ENCODE peak calls at places on chromosomes 4 and X, in six cellular contexts. One of them, this sample, is unnamed.
A peak's percentile ranks its signal among the peaks of the same experiment; 100 is the strongest.

GRCh38 chr4:11597506-11597905 is 168.8 kb upstream of the HS3ST1 start:
- DNase-seq in IMR-90: no peak
- DNase-seq in PC-3: peak; percentile 78
- DNase-seq in AG04450: no peak
- DNase-seq in right lobe of liver: no peak
- DNase-seq in HepG2: no peak
- DNase-seq in this sample: no peak

GRCh38 chr4:126960760-126961159 is 672.0 kb upstream of the INTU start:
- DNase-seq in IMR-90: no peak
- DNase-seq in PC-3: no peak
- DNase-seq in AG04450: no peak
- DNase-seq in right lobe of liver: no peak
- DNase-seq in HepG2: no peak
- DNase-seq in this sample: no peak

GRCh38 chr4:123446791-123447474 is 50.3 kb downstream of the SPRY1 start:
- DNase-seq in IMR-90: no peak
- DNase-seq in PC-3: no peak
- DNase-seq in AG04450: no peak
- DNase-seq in right lobe of liver: no peak
- DNase-seq in HepG2: peak; percentile 71
- DNase-seq in this sample: no peak

GRCh38 chr4:78131403-78131802 is 74.3 kb downstream of the FRAS1 start:
- DNase-seq in IMR-90: no peak
- DNase-seq in PC-3: no peak
- DNase-seq in AG04450: no peak
- DNase-seq in right lobe of liver: no peak
- DNase-seq in HepG2: no peak
- DNase-seq in this sample: no peak

GRCh38 chr4:156560701-156561100 is 410.9 kb downstream of the PDGFC start:
- DNase-seq in IMR-90: peak; percentile 52
- DNase-seq in PC-3: no peak
- DNase-seq in AG04450: no peak
- DNase-seq in right lobe of liver: no peak
- DNase-seq in HepG2: no peak
- DNase-seq in this sample: no peak

GRCh38 chrX:13101439-13102139 is 57.2 kb upstream of the FAM9C start:
- DNase-seq in IMR-90: peak; percentile 86
- DNase-seq in PC-3: peak; percentile 91
- DNase-seq in AG04450: no peak
- DNase-seq in right lobe of liver: peak; percentile 61
- DNase-seq in HepG2: no peak
- DNase-seq in this sample: peak; percentile 77

GRCh38 chr4:23855912-23856605 is 33.8 kb downstream of the PPARGC1A start:
- DNase-seq in IMR-90: peak; percentile 68
- DNase-seq in PC-3: no peak
- DNase-seq in AG04450: no peak
- DNase-seq in right lobe of liver: no peak
- DNase-seq in HepG2: peak; percentile 72
- DNase-seq in this sample: peak; percentile 36

GRCh38 chr4:149409186-149410056 is 406.2 kb downstream of the IQCM start:
- DNase-seq in IMR-90: peak; percentile 38
- DNase-seq in PC-3: peak; percentile 89
- DNase-seq in AG04450: peak; percentile 11
- DNase-seq in right lobe of liver: peak; percentile 60
- DNase-seq in HepG2: no peak
- DNase-seq in this sample: no peak

GRCh38 chrX:142994988-142995387 is 30.7 kb upstream of the SPANXN4 start:
- DNase-seq in IMR-90: no peak
- DNase-seq in PC-3: no peak
- DNase-seq in AG04450: no peak
- DNase-seq in right lobe of liver: no peak
- DNase-seq in HepG2: no peak
- DNase-seq in this sample: no peak

GRCh38 chr4:102219143-102219542 is 126.1 kb downstream of the SLC39A8 start:
- DNase-seq in IMR-90: no peak
- DNase-seq in PC-3: no peak
- DNase-seq in AG04450: no peak
- DNase-seq in right lobe of liver: no peak
- DNase-seq in HepG2: no peak
- DNase-seq in this sample: no peak

GRCh38 chr4:74414149-74414809 is 30.7 kb upstream of the AREG start:
- DNase-seq in IMR-90: no peak
- DNase-seq in PC-3: no peak
- DNase-seq in AG04450: no peak
- DNase-seq in right lobe of liver: no peak
- DNase-seq in HepG2: no peak
- DNase-seq in this sample: no peak

GRCh38 chr4:54971474-54971950 is 153.9 kb downstream of the KDR start:
- DNase-seq in IMR-90: peak; percentile 53
- DNase-seq in PC-3: peak; percentile 75
- DNase-seq in AG04450: peak; percentile 4
- DNase-seq in right lobe of liver: no peak
- DNase-seq in HepG2: peak; percentile 18
- DNase-seq in this sample: no peak

GRCh38 chr4:100189820-100190642 is at the start of gene DDIT4L:
- DNase-seq in IMR-90: peak; percentile 37
- DNase-seq in PC-3: no peak
- DNase-seq in AG04450: no peak
- DNase-seq in right lobe of liver: peak; percentile 40
- DNase-seq in HepG2: no peak
- DNase-seq in this sample: no peak

GRCh38 chr4:38416450-38417014 is 247.5 kb upstream of the KLF3 start:
- DNase-seq in IMR-90: no peak
- DNase-seq in PC-3: no peak
- DNase-seq in AG04450: no peak
- DNase-seq in right lobe of liver: no peak
- DNase-seq in HepG2: peak; percentile 83
- DNase-seq in this sample: no peak

GRCh38 chr4:178309890-178310289 is 867.7 kb upstream of the AGA start:
- DNase-seq in IMR-90: no peak
- DNase-seq in PC-3: no peak
- DNase-seq in AG04450: no peak
- DNase-seq in right lobe of liver: no peak
- DNase-seq in HepG2: no peak
- DNase-seq in this sample: no peak

GRCh38 chr4:153447175-153447887 is 18.8 kb upstream of the TMEM131L start:
- DNase-seq in IMR-90: peak; percentile 83
- DNase-seq in PC-3: no peak
- DNase-seq in AG04450: no peak
- DNase-seq in right lobe of liver: no peak
- DNase-seq in HepG2: no peak
- DNase-seq in this sample: no peak

GRCh38 chrX:65266482-65266881 is 268.1 kb downstream of the LAS1L start:
- DNase-seq in IMR-90: no peak
- DNase-seq in PC-3: no peak
- DNase-seq in AG04450: no peak
- DNase-seq in right lobe of liver: no peak
- DNase-seq in HepG2: no peak
- DNase-seq in this sample: no peak

GRCh38 chrX:129653985-129654651 is 638 bp downstream of the APLN start:
- DNase-seq in IMR-90: no peak
- DNase-seq in PC-3: peak; percentile 35
- DNase-seq in AG04450: no peak
- DNase-seq in right lobe of liver: peak; percentile 48
- DNase-seq in HepG2: no peak
- DNase-seq in this sample: peak; percentile 78

GRCh38 chrX:111244238-111244750 is 26.0 kb downstream of the CAPN6 start:
- DNase-seq in IMR-90: peak; percentile 14
- DNase-seq in PC-3: peak; percentile 10
- DNase-seq in AG04450: no peak
- DNase-seq in right lobe of liver: no peak
- DNase-seq in HepG2: peak; percentile 0
- DNase-seq in this sample: no peak

GRCh38 chrX:70455366-70456202 is 10.9 kb downstream of the DLG3 start:
- DNase-seq in IMR-90: no peak
- DNase-seq in PC-3: peak; percentile 46
- DNase-seq in AG04450: no peak
- DNase-seq in right lobe of liver: no peak
- DNase-seq in HepG2: no peak
- DNase-seq in this sample: no peak

GRCh38 chr4:141636771-141637460 is 533 bp downstream of the IL15 start:
- DNase-seq in IMR-90: peak; percentile 64
- DNase-seq in PC-3: peak; percentile 74
- DNase-seq in AG04450: no peak
- DNase-seq in right lobe of liver: peak; percentile 57
- DNase-seq in HepG2: no peak
- DNase-seq in this sample: peak; percentile 47

GRCh38 chr4:139907001-139907809 is 241.6 kb downstream of the MGST2 start:
- DNase-seq in IMR-90: peak; percentile 42
- DNase-seq in PC-3: peak; percentile 2
- DNase-seq in AG04450: no peak
- DNase-seq in right lobe of liver: no peak
- DNase-seq in HepG2: no peak
- DNase-seq in this sample: no peak

GRCh38 chrX:41116948-41117347 is 31.7 kb downstream of the USP9X start:
- DNase-seq in IMR-90: no peak
- DNase-seq in PC-3: peak; percentile 4
- DNase-seq in AG04450: no peak
- DNase-seq in right lobe of liver: no peak
- DNase-seq in HepG2: no peak
- DNase-seq in this sample: no peak

GRCh38 chrX:52263417-52263816 is 78.7 kb downstream of the MAGED4 start:
- DNase-seq in IMR-90: no peak
- DNase-seq in PC-3: no peak
- DNase-seq in AG04450: no peak
- DNase-seq in right lobe of liver: no peak
- DNase-seq in HepG2: no peak
- DNase-seq in this sample: no peak

GRCh38 chrX:52261463-52262194 is 76.9 kb downstream of the MAGED4 start:
- DNase-seq in IMR-90: peak; percentile 85
- DNase-seq in PC-3: peak; percentile 80
- DNase-seq in AG04450: peak; percentile 61
- DNase-seq in right lobe of liver: peak; percentile 97
- DNase-seq in HepG2: peak; percentile 63
- DNase-seq in this sample: peak; percentile 91

GRCh38 chrX:52265713-52266112 is 81.0 kb downstream of the MAGED4 start:
- DNase-seq in IMR-90: no peak
- DNase-seq in PC-3: no peak
- DNase-seq in AG04450: no peak
- DNase-seq in right lobe of liver: no peak
- DNase-seq in HepG2: no peak
- DNase-seq in this sample: no peak

GRCh38 chrX:52262195-52262546 is 77.5 kb downstream of the MAGED4 start:
- DNase-seq in IMR-90: no peak
- DNase-seq in PC-3: no peak
- DNase-seq in AG04450: no peak
- DNase-seq in right lobe of liver: no peak
- DNase-seq in HepG2: no peak
- DNase-seq in this sample: no peak

GRCh38 chrX:52261125-52261462 is 76.4 kb downstream of the MAGED4 start:
- DNase-seq in IMR-90: no peak
- DNase-seq in PC-3: no peak
- DNase-seq in AG04450: no peak
- DNase-seq in right lobe of liver: no peak
- DNase-seq in HepG2: no peak
- DNase-seq in this sample: no peak
- H3K27ac ChIP-seq in IMR-90: no peak overlapping the region
- H3K27ac ChIP-seq in PC-3: peak overlapping the region; percentile 54
- H3K27ac ChIP-seq in AG04450: no peak overlapping the region
- H3K27ac ChIP-seq in right lobe of liver: peak overlapping the region; percentile 77
- H3K27ac ChIP-seq in HepG2: no peak overlapping the region
- H3K27ac ChIP-seq in this sample: peak overlapping the region; percentile 82

GRCh38 chr4:180156684-180157083 is 2086.5 kb upstream of the TENM3 start:
- DNase-seq in IMR-90: no peak
- DNase-seq in PC-3: no peak
- DNase-seq in AG04450: no peak
- DNase-seq in right lobe of liver: no peak
- DNase-seq in HepG2: no peak
- DNase-seq in this sample: no peak
- H3K4me3 ChIP-seq in IMR-90: no peak overlapping the region
- H3K4me3 ChIP-seq in PC-3: no peak overlapping the region
- H3K4me3 ChIP-seq in AG04450: no peak overlapping the region
- H3K4me3 ChIP-seq in right lobe of liver: no peak overlapping the region
- H3K4me3 ChIP-seq in HepG2: no peak overlapping the region
- H3K4me3 ChIP-seq in this sample: no peak overlapping the region

DNA sequence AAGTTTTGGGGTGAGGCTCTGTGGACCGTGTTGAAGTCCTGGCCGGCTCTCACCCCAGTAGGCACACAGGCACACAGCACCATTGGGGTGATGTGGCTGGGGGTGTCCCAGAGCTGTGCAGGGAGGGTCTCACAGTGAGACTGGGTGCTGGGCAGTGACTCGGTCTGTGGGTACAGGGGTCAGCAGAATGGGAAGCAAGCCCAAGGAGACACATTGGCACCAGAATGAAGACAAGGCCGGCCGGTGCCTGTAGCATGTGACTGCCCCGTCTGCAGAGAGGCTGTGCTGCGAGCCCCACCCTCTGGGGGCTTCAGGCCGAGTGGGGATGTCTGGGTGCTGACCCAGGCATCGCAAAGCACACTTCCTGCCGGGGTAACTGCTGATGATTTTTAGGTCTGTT is 5.2 kb downstream of the MAEA start:
- DNase-seq in IMR-90: no peak
- DNase-seq in PC-3: no peak
- DNase-seq in AG04450: no peak
- DNase-seq in right lobe of liver: peak; percentile 15
- DNase-seq in HepG2: no peak
- DNase-seq in this sample: no peak
- H3K27ac ChIP-seq in IMR-90: no peak overlapping the region
- H3K27ac ChIP-seq in PC-3: no peak overlapping the region
- H3K27ac ChIP-seq in AG04450: no peak overlapping the region
- H3K27ac ChIP-seq in right lobe of liver: no peak overlapping the region
- H3K27ac ChIP-seq in HepG2: no peak overlapping the region
- H3K27ac ChIP-seq in this sample: no peak overlapping the region

GRCh38 chr4:169658970-169659735 is 38.8 kb downstream of the CLCN3 start:
- DNase-seq in IMR-90: no peak
- DNase-seq in PC-3: peak; percentile 7
- DNase-seq in AG04450: no peak
- DNase-seq in right lobe of liver: no peak
- DNase-seq in HepG2: no peak
- DNase-seq in this sample: no peak
- H3K4me3 ChIP-seq in IMR-90: peak overlapping the region; percentile 61
- H3K4me3 ChIP-seq in PC-3: peak overlapping the region; percentile 74
- H3K4me3 ChIP-seq in AG04450: peak overlapping the region; percentile 64
- H3K4me3 ChIP-seq in right lobe of liver: no peak overlapping the region
- H3K4me3 ChIP-seq in HepG2: no peak overlapping the region
- H3K4me3 ChIP-seq in this sample: no peak overlapping the region